ENCODE peak calls at places on chromosomes 2 and 18, in six cellular contexts. O is cardiac muscle cell, Y is astrocyte, W is RWPE1, T is lower lobe of right lung, P is SK-N-SH. F is an unnamed sample.

GRCh38 chr2:42965196-42965595 is 172.8 kb upstream of the HAAO start:
- DNase-seq in T (no peak), Y (no peak), W (no peak), P (no peak), O (peak), F (no peak)

GRCh38 chr2:74834806-74835755 is 1.2 kb downstream of the HK2 start:
- DNase-seq in P (peak), Y (no peak), O (peak), T (peak), W (peak), F (no peak)

GRCh38 chr2:31729442-31730092 is 148.8 kb upstream of the SRD5A2 start:
- DNase-seq in T (no peak), W (peak), O (peak), P (peak), Y (no peak), F (peak)

GRCh38 chr2:36748166-36748565 is 51.7 kb downstream of the VIT start:
- DNase-seq in P (no peak), Y (no peak), W (no peak), O (no peak), T (no peak), F (no peak)

GRCh38 chr2:113213061-113213930 is 39.5 kb downstream of the PSD4 start:
- DNase-seq in Y (no peak), T (no peak), P (no peak), W (no peak), O (no peak), F (no peak)

GRCh38 chr2:236344446-236344845 is 80.2 kb upstream of the ASB18 start:
- DNase-seq in P (no peak), T (no peak), W (no peak), O (no peak), Y (no peak), F (no peak)

GRCh38 chr18:62788891-62789290 is 73.5 kb downstream of the PHLPP1 start:
- DNase-seq in P (no peak), W (no peak), Y (peak), O (no peak), T (no peak), F (peak)

GRCh38 chr2:157465554-157465953 is 21.7 kb upstream of the CYTIP start:
- DNase-seq in T (no peak), O (no peak), P (no peak), W (no peak), Y (no peak), F (no peak)

GRCh38 chr18:67363694-67364093 is 152.8 kb downstream of the DSEL start:
- DNase-seq in T (no peak), W (no peak), Y (no peak), P (no peak), O (no peak), F (no peak)

GRCh38 chr2:233814063-233814435 is 35.9 kb downstream of the MROH2A start:
- DNase-seq in P (no peak), T (no peak), W (peak), O (peak), Y (no peak), F (no peak)

GRCh38 chr2:237614151-237614720 is 13.2 kb upstream of the LRRFIP1 start:
- DNase-seq in P (no peak), W (no peak), T (no peak), O (peak), Y (peak), F (no peak)

GRCh38 chr18:65175681-65176080 is 575.1 kb upstream of the CDH7 start:
- DNase-seq in Y (no peak), T (no peak), O (no peak), W (no peak), P (no peak), F (no peak)

GRCh38 chr2:71680925-71681324 is 227.6 kb downstream of the DYSF start:
- DNase-seq in Y (no peak), P (no peak), W (no peak), O (no peak), T (no peak), F (no peak)

GRCh38 chr18:80077873-80078272 is 31.2 kb upstream of the ADNP2 start:
- DNase-seq in W (no peak), P (no peak), Y (no peak), O (no peak), T (no peak), F (no peak)

GRCh38 chr2:219836647-219837177 is 209.3 kb downstream of the SLC4A3 start:
- DNase-seq in P (no peak), W (peak), T (no peak), Y (no peak), O (peak), F (peak)

GRCh38 chr2:100643459-100643858 is 80.7 kb downstream of the PDCL3 start:
- DNase-seq in W (no peak), Y (no peak), P (no peak), T (no peak), O (no peak), F (no peak)

GRCh38 chr2:160869411-160869810 is 290.8 kb upstream of the TANK start:
- DNase-seq in W (peak), T (no peak), Y (peak), P (no peak), O (peak), F (peak)

GRCh38 chr2:189232759-189233406 is 53.3 kb upstream of the COL5A2 start:
- DNase-seq in O (no peak), T (no peak), Y (no peak), P (no peak), W (no peak), F (no peak)

GRCh38 chr2:9613291-9613690 is 17.5 kb downstream of the YWHAQ start:
- DNase-seq in O (peak), W (no peak), Y (peak), P (no peak), T (no peak), F (peak)

GRCh38 chr2:50995610-50996009 is 36.3 kb downstream of the NRXN1 start:
- DNase-seq in P (no peak), Y (peak), W (peak), T (no peak), O (peak), F (no peak)

GRCh38 chr2:18987592-18988073 is 370.8 kb downstream of the OSR1 start:
- DNase-seq in O (peak), Y (peak), W (peak), P (no peak), T (peak), F (peak)

GRCh38 chr18:25109484-25109883 is 242.5 kb downstream of the ZNF521 start:
- DNase-seq in T (no peak), Y (peak), P (no peak), O (no peak), W (no peak), F (no peak)

GRCh38 chr2:158580760-158581159 is 124.0 kb downstream of the PKP4 start:
- DNase-seq in P (peak), T (no peak), O (no peak), W (no peak), Y (no peak), F (no peak)

GRCh38 chr2:213723707-213724106 is 439.4 kb downstream of the SPAG16 start:
- DNase-seq in O (no peak), W (no peak), P (no peak), T (no peak), Y (no peak), F (no peak)

GRCh38 chr2:204655101-204655500 is 109.8 kb downstream of the PARD3B start:
- DNase-seq in O (peak), Y (peak), T (no peak), P (no peak), W (no peak), F (peak)

GRCh38 chr2:164882276-164882675 is 40.7 kb upstream of the COBLL1 start:
- DNase-seq in W (no peak), O (peak), P (no peak), Y (peak), T (no peak), F (no peak)

GRCh38 chr2:98823196-98824166 is 92.5 kb upstream of the MGAT4A start:
- DNase-seq in O (no peak), W (no peak), Y (no peak), P (peak), T (no peak), F (no peak)

GRCh38 chr2:43077876-43078275 is 148.5 kb downstream of the ZFP36L2 start:
- DNase-seq in W (no peak), O (no peak), Y (no peak), T (no peak), P (no peak), F (no peak)

GRCh38 chr2:191311627-191312026 is 66.4 kb downstream of the MYO1B start:
- DNase-seq in Y (peak), T (no peak), W (peak), P (no peak), O (peak), F (no peak)

GRCh38 chr2:96531872-96532505 is 4.6 kb upstream of the ARID5A start:
- DNase-seq in T (peak), W (peak), Y (peak), O (peak), P (peak), F (peak)

GRCh38 chr2:12556762-12557161 is 160.0 kb upstream of the TRIB2 start:
- DNase-seq in T (no peak), Y (peak), W (no peak), P (no peak), O (peak), F (peak)

GRCh38 chr2:149490296-149490695 is 97.3 kb downstream of the MMADHC start:
- DNase-seq in Y (peak), W (no peak), P (peak), O (peak), T (no peak), F (peak)

GRCh38 chr2:42614838-42615237 is 46.4 kb downstream of the MTA3 start:
- DNase-seq in W (no peak), P (no peak), O (no peak), Y (no peak), T (no peak), F (no peak)

DNA sequence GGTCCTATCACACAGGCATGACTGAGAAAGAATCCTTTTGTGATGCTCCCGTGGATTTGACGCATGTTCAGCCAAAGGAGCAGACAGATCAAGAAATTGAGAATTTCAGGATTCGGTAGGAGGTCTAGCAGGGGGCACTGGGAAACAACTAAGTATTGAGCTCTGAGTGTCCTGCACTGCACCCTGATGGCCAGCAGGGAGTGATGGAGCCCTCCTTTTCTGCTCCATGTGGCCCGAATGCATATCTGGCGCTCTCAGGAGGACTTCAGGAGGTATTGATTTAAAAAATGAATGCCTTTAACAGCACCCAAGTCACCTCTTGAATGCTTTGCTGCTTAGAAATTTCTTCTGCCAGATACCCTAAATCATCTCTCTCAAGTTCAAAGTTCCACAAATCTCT is 58.0 kb downstream of the ZNF519 start:
- DNase-seq in O (no peak), P (peak), T (no peak), Y (no peak), W (no peak), F (no peak)
- TF ChIP-seq CTCF in O (no peak), P (peak), T (no peak), Y (no peak), W (no peak), F (peak)

GRCh38 chr2:32926708-32927084 is 20.1 kb upstream of the LTBP1 start:
- DNase-seq in T (no peak), W (no peak), Y (peak), P (no peak), O (peak), F (no peak)
- TF ChIP-seq CTCF in T (no peak), W (no peak), Y (no peak), P (no peak), O (no peak), F (no peak)

DNA sequence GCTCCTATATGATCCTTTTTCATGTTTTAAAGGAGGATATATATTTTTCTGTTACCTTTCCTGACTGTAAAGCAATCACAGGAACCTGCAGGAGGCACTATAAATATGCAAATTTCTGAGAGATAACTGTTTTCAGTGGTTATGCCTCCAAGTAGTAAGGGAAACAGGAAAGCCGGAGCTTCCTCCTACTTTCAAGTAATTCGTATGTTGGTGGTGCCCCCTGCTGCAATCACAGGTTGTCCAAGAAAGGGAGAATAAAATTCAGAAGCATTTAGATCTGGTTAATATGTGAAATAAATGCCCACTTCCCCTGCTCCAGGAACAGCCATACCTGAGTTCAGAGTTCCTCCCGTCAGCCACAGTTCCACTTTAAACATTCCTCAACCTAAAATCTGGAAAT is 12.0 kb upstream of the BCL11A start:
- DNase-seq in P (no peak), W (peak), T (no peak), Y (no peak), O (peak), F (no peak)
- TF ChIP-seq CTCF in P (peak), W (peak), T (peak), Y (peak), O (peak), F (peak)

GRCh38 chr18:45026162-45026561 is 345.5 kb downstream of the SETBP1 start:
- DNase-seq in Y (no peak), O (no peak), P (no peak), W (no peak), T (no peak), F (no peak)
- TF ChIP-seq CTCF in Y (no peak), O (no peak), P (no peak), W (no peak), T (no peak), F (no peak)

DNA sequence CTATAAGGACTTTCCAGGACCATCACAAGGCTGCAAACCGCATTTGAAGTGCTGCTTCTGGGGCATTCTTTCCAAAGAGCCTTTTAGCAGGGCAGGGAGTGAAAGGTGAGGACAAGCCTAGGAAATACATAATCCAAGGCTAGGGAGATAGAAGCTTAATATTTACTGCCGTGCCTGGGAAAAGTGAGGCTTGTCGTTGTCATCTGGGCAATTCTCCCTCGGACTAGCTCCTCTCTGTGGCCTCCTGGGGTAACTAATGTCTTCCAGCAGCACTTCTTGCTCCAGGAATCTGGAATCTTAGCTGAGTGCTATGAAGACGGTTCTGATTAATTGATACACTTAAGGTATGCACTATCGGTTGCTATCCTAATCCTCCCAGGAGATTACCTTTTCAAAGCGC is 69.3 kb upstream of the ATL2 start:
- DNase-seq in T (no peak), Y (no peak), W (no peak), O (peak), P (no peak), F (no peak)
- TF ChIP-seq CTCF in T (no peak), Y (no peak), W (no peak), O (peak), P (peak), F (peak)

DNA sequence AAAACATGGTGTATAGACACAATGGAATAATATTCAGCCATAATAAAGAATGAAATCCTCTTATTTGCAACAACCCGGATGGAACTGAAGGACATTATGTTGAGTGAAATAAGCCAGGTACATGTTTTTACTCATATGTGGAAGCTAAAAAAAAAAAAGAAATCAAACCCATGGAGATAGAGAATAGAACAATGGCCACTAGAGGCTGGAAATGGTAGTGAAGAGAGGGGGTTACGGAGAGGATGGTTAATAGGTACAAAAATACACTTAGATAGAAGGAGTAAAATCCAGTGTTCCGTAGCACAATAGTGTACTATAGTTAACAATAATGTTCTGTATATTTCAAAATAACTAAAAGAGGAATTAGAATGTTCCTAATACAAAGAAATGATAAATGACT is 12.8 kb upstream of the KIAA2012 start:
- DNase-seq in W (no peak), Y (no peak), P (no peak), T (no peak), O (no peak), F (no peak)
- TF ChIP-seq CTCF in W (no peak), Y (peak), P (peak), T (no peak), O (peak), F (no peak)

DNA sequence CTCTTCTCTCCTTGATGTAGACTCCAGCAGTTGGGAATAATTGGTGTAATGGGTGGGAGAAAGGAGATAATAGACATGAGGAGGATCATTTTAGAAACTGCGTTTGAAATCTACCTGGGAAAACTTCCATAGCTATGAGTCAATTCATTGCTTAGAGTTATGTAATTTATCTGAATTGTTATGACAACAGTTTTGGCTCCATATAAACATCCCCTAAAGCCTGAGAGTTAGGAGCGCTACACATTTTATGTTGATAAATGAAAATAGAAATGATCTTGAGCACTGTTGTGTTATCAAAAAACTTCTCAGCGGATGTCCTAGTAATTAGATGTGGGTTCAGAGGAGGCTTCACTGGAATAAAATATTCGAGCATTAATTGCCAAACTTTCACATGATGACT is 573.4 kb downstream of the TSN start:
- DNase-seq in W (peak), O (no peak), T (no peak), P (no peak), Y (no peak), F (no peak)
- TF ChIP-seq CTCF in W (no peak), O (no peak), T (no peak), P (no peak), Y (no peak), F (no peak)

GRCh38 chr2:216730871-216731270 is 35.5 kb upstream of the IGFBP5 start:
- DNase-seq in W (no peak), O (no peak), Y (no peak), T (no peak), P (no peak), F (no peak)
- TF ChIP-seq CTCF in W (no peak), O (no peak), Y (no peak), T (no peak), P (no peak), F (no peak)

GRCh38 chr18:48613589-48613988 is 74.8 kb downstream of the CTIF start:
- DNase-seq in P (peak), T (no peak), W (no peak), Y (no peak), O (no peak), F (no peak)

GRCh38 chr18:48614005-48614404 is 75.2 kb downstream of the CTIF start:
- DNase-seq in O (no peak), Y (no peak), T (no peak), W (no peak), P (no peak), F (no peak)

GRCh38 chr18:48612917-48613316 is 74.1 kb downstream of the CTIF start:
- DNase-seq in P (peak), T (no peak), O (no peak), W (no peak), Y (no peak), F (no peak)

GRCh38 chr18:48616484-48617255 is 77.8 kb downstream of the CTIF start:
- DNase-seq in O (peak), T (no peak), P (no peak), Y (no peak), W (no peak), F (no peak)

GRCh38 chr18:48615566-48616401 is 77.0 kb downstream of the CTIF start:
- DNase-seq in T (peak), W (no peak), Y (no peak), P (no peak), O (no peak), F (no peak)
- TF ChIP-seq CTCF in T (no peak), W (no peak), Y (no peak), P (no peak), O (no peak), F (no peak)

F was measured in AG09309.